ENCODE peak calls at places on chromosome 4, in six cellular contexts. G is hippocampal formation, L is pancreas, N is HT-29, K is GM23248, V is activated B cell treated with CpG ODN at 0.5 μM for 24 hours. F is an unnamed sample.

GRCh38 chr4:55781341-55781740 is 38.2 kb upstream of the EXOC1L start:
- DNase-seq in K (no peak), L (no peak), N (no peak), G (no peak), V (no peak), F (no peak)

GRCh38 chr4:101155368-101155767 is 192.0 kb downstream of the PPP3CA start:
- DNase-seq in L (no peak), G (no peak), N (no peak), K (peak), V (no peak), F (no peak)

GRCh38 chr4:159400782-159401712 is 298.2 kb downstream of the RAPGEF2 start:
- DNase-seq in L (no peak), V (no peak), G (no peak), N (no peak), K (peak), F (no peak)

GRCh38 chr4:145935253-145936141 is 3.1 kb downstream of the ZNF827 start:
- DNase-seq in K (peak), V (no peak), G (peak), N (no peak), L (no peak), F (peak)

GRCh38 chr4:128162434-128162833 is 101.3 kb downstream of the LARP1B start:
- DNase-seq in L (no peak), G (no peak), N (no peak), K (no peak), V (no peak), F (no peak)

GRCh38 chr4:38948551-38948950 is 80.9 kb downstream of the FAM114A1 start:
- DNase-seq in N (no peak), K (peak), L (no peak), V (no peak), G (peak), F (no peak)

GRCh38 chr4:80500593-80500992 is 165.1 kb downstream of the CFAP299 start:
- DNase-seq in L (no peak), V (no peak), N (no peak), G (no peak), K (no peak), F (no peak)

GRCh38 chr4:152161676-152162330 is 374.1 kb downstream of the FBXW7 start:
- DNase-seq in K (peak), V (no peak), L (no peak), N (no peak), G (no peak), F (no peak)

GRCh38 chr4:58739275-58739674 is 1629.1 kb upstream of the IGFBP7 start:
- DNase-seq in L (no peak), K (no peak), G (no peak), V (no peak), N (no peak), F (no peak)

GRCh38 chr4:132770776-132771175 is 378.3 kb upstream of the PCDH10 start:
- DNase-seq in G (no peak), K (no peak), V (no peak), N (no peak), L (no peak), F (no peak)

GRCh38 chr4:128986908-128987307 is 106.4 kb downstream of the SCLT1 start:
- DNase-seq in L (no peak), K (no peak), G (no peak), V (no peak), N (no peak), F (no peak)

GRCh38 chr4:55303818-55304217 is 42.2 kb upstream of the SRD5A3 start:
- DNase-seq in G (no peak), N (peak), K (peak), V (no peak), L (no peak), F (no peak)

GRCh38 chr4:20538922-20539321 is 161.3 kb upstream of the PACRGL start:
- DNase-seq in K (no peak), V (no peak), N (no peak), G (no peak), L (no peak), F (no peak)

GRCh38 chr4:176439611-176440010 is 119.8 kb downstream of the SPCS3 start:
- DNase-seq in K (no peak), V (no peak), G (no peak), L (no peak), N (no peak), F (no peak)

GRCh38 chr4:102438396-102438795 is 62.8 kb upstream of the NFKB1 start:
- DNase-seq in V (no peak), K (peak), G (no peak), L (no peak), N (no peak), F (no peak)

GRCh38 chr4:6472387-6473263 is at the start of gene PPP2R2C:
- DNase-seq in K (no peak), L (no peak), V (peak), G (no peak), N (no peak), F (no peak)

GRCh38 chr4:122178961-122179360 is 26.8 kb downstream of the BLTP1 start:
- DNase-seq in N (no peak), V (no peak), K (no peak), G (no peak), L (no peak), F (no peak)

GRCh38 chr4:24202579-24202978 is 312.7 kb upstream of the PPARGC1A start:
- DNase-seq in K (no peak), G (no peak), V (no peak), L (no peak), N (no peak), F (no peak)

GRCh38 chr4:147056951-147057630 is 111.4 kb upstream of the TTC29 start:
- DNase-seq in G (no peak), L (no peak), V (no peak), K (peak), N (no peak), F (no peak)

GRCh38 chr4:52512291-52512690 is 146.8 kb downstream of the USP46 start:
- DNase-seq in K (no peak), L (no peak), V (no peak), N (no peak), G (no peak), F (no peak)

GRCh38 chr4:180120114-180120513 is 2123.1 kb upstream of the TENM3 start:
- DNase-seq in V (no peak), G (no peak), K (no peak), L (no peak), N (no peak), F (no peak)

GRCh38 chr4:182809417-182810102 is 107.6 kb downstream of the DCTD start:
- DNase-seq in N (no peak), V (no peak), K (peak), L (peak), G (no peak), F (no peak)

GRCh38 chr4:22014222-22014741 is 65.7 kb upstream of the KCNIP4 start:
- DNase-seq in K (peak), L (no peak), G (no peak), N (no peak), V (no peak), F (no peak)

GRCh38 chr4:13919021-13919441 is 291.5 kb upstream of the BOD1L1 start:
- DNase-seq in K (peak), V (no peak), L (no peak), G (no peak), N (no peak), F (no peak)

GRCh38 chr4:38670939-38671593 is 7.1 kb downstream of the KLF3 start:
- DNase-seq in N (peak), L (no peak), G (no peak), K (peak), V (no peak), F (no peak)

GRCh38 chr4:105808459-105809041 is 86.7 kb upstream of the NPNT start:
- DNase-seq in N (no peak), L (no peak), K (peak), V (no peak), G (no peak), F (no peak)

GRCh38 chr4:152255437-152255836 is 280.5 kb downstream of the FBXW7 start:
- DNase-seq in N (no peak), L (no peak), G (no peak), K (peak), V (no peak), F (no peak)

GRCh38 chr4:1473718-1474117 is 67.5 kb upstream of the NKX1-1 start:
- DNase-seq in G (no peak), K (no peak), L (peak), N (no peak), V (peak), F (no peak)

GRCh38 chr4:74583066-74583700 is 138.2 kb downstream of the AREG start:
- DNase-seq in G (no peak), K (peak), N (no peak), L (no peak), V (no peak), F (no peak)

GRCh38 chr4:89226665-89227572 is 80.7 kb downstream of the GPRIN3 start:
- DNase-seq in L (peak), V (peak), G (peak), K (peak), N (peak), F (peak)

GRCh38 chr4:169823685-169824084 is 65.9 kb upstream of the HPF1 start:
- DNase-seq in N (peak), G (no peak), L (no peak), K (peak), V (no peak), F (no peak)

GRCh38 chr4:65918872-65919271 is 248.6 kb upstream of the EPHA5 start:
- DNase-seq in K (no peak), L (no peak), G (no peak), V (no peak), N (no peak), F (no peak)

GRCh38 chr4:101418055-101418454 is 70.7 kb upstream of the PPP3CA start:
- DNase-seq in N (no peak), V (no peak), G (no peak), K (no peak), L (no peak), F (no peak)

GRCh38 chr4:74331252-74331651 is 23.0 kb downstream of the EPGN start:
- DNase-seq in K (no peak), L (no peak), G (no peak), V (no peak), N (no peak), F (no peak)

GRCh38 chr4:26029512-26030131 is 115.6 kb downstream of the SMIM20 start:
- DNase-seq in K (no peak), V (no peak), G (no peak), N (no peak), L (peak), F (no peak)

GRCh38 chr4:34644716-34645115 is 1599.6 kb downstream of the ARAP2 start:
- DNase-seq in N (no peak), L (no peak), G (no peak), V (no peak), K (no peak), F (no peak)

GRCh38 chr4:635851-636627 is 10.7 kb downstream of the PDE6B start:
- DNase-seq in K (no peak), V (no peak), N (no peak), L (no peak), G (no peak), F (peak)

GRCh38 chr4:23882976-23883531 is 6.8 kb downstream of the PPARGC1A start:
- DNase-seq in L (no peak), G (no peak), K (no peak), N (no peak), V (no peak), F (no peak)

GRCh38 chr4:2261110-2261852 is 628 bp downstream of the MXD4 start:
- DNase-seq in K (peak), V (peak), N (peak), G (no peak), L (peak), F (peak)

F was measured in left lung.